ENCODE peak calls at places on chromosomes 1 and 21, in seven cellular contexts. One of them, this sample, is unnamed.

GRCh38 chr21:42696026-42696380 is 42.6 kb downstream of the PDE9A start:
- DNase-seq in mesendoderm: no peak
- DNase-seq in neuronal stem cell: no peak
- DNase-seq in IMR-90: no peak
- DNase-seq in mesenchymal stem cell: no peak
- DNase-seq in H1: no peak
- DNase-seq in trophoblast cell: no peak
- DNase-seq in this sample: no peak

GRCh38 chr1:113684153-113684541 is 75.1 kb downstream of the PHTF1 start:
- DNase-seq in mesendoderm: no peak
- DNase-seq in neuronal stem cell: no peak
- DNase-seq in IMR-90: peak
- DNase-seq in mesenchymal stem cell: peak
- DNase-seq in H1: no peak
- DNase-seq in trophoblast cell: no peak
- DNase-seq in this sample: no peak

GRCh38 chr1:220879509-220880366 is 495 bp downstream of the HLX start:
- DNase-seq in mesendoderm: peak
- DNase-seq in neuronal stem cell: no peak
- DNase-seq in IMR-90: peak
- DNase-seq in mesenchymal stem cell: peak
- DNase-seq in H1: peak
- DNase-seq in trophoblast cell: peak
- DNase-seq in this sample: peak

GRCh38 chr1:110084226-110085078 is 14.0 kb upstream of the ALX3 start:
- DNase-seq in mesendoderm: no peak
- DNase-seq in neuronal stem cell: no peak
- DNase-seq in IMR-90: peak
- DNase-seq in mesenchymal stem cell: peak
- DNase-seq in H1: peak
- DNase-seq in trophoblast cell: peak
- DNase-seq in this sample: no peak

GRCh38 chr21:36478941-36479340 is 981 bp downstream of the CLDN14 start:
- DNase-seq in mesendoderm: peak
- DNase-seq in neuronal stem cell: no peak
- DNase-seq in IMR-90: no peak
- DNase-seq in mesenchymal stem cell: no peak
- DNase-seq in H1: peak
- DNase-seq in trophoblast cell: peak
- DNase-seq in this sample: peak

GRCh38 chr1:166628259-166628658 is 211.0 kb upstream of the POGK start:
- DNase-seq in mesendoderm: no peak
- DNase-seq in neuronal stem cell: no peak
- DNase-seq in IMR-90: no peak
- DNase-seq in mesenchymal stem cell: no peak
- DNase-seq in H1: no peak
- DNase-seq in trophoblast cell: no peak
- DNase-seq in this sample: no peak

GRCh38 chr21:44353200-44353970 is at the start of gene TRPM2:
- DNase-seq in mesendoderm: no peak
- DNase-seq in neuronal stem cell: no peak
- DNase-seq in IMR-90: no peak
- DNase-seq in mesenchymal stem cell: no peak
- DNase-seq in H1: no peak
- DNase-seq in trophoblast cell: peak
- DNase-seq in this sample: no peak

GRCh38 chr1:175520186-175520585 is 223.2 kb downstream of the TNR start:
- DNase-seq in mesendoderm: no peak
- DNase-seq in neuronal stem cell: no peak
- DNase-seq in IMR-90: no peak
- DNase-seq in mesenchymal stem cell: no peak
- DNase-seq in H1: no peak
- DNase-seq in trophoblast cell: no peak
- DNase-seq in this sample: no peak

GRCh38 chr1:46413596-46413985 is 19.5 kb downstream of the FAAH start:
- DNase-seq in mesendoderm: peak
- DNase-seq in neuronal stem cell: no peak
- DNase-seq in IMR-90: no peak
- DNase-seq in mesenchymal stem cell: peak
- DNase-seq in H1: peak
- DNase-seq in trophoblast cell: no peak
- DNase-seq in this sample: peak

GRCh38 chr1:111334169-111334568 is 43.5 kb downstream of the CHIA start:
- DNase-seq in mesendoderm: peak
- DNase-seq in neuronal stem cell: no peak
- DNase-seq in IMR-90: peak
- DNase-seq in mesenchymal stem cell: peak
- DNase-seq in H1: no peak
- DNase-seq in trophoblast cell: peak
- DNase-seq in this sample: peak

GRCh38 chr1:109306832-109307362 is at the start of gene MYBPHL:
- DNase-seq in mesendoderm: no peak
- DNase-seq in neuronal stem cell: no peak
- DNase-seq in IMR-90: no peak
- DNase-seq in mesenchymal stem cell: no peak
- DNase-seq in H1: no peak
- DNase-seq in trophoblast cell: no peak
- DNase-seq in this sample: no peak

GRCh38 chr1:42431514-42431913 is 24.3 kb downstream of the ZMYND12 start:
- DNase-seq in mesendoderm: no peak
- DNase-seq in neuronal stem cell: no peak
- DNase-seq in IMR-90: no peak
- DNase-seq in mesenchymal stem cell: no peak
- DNase-seq in H1: no peak
- DNase-seq in trophoblast cell: no peak
- DNase-seq in this sample: no peak

GRCh38 chr1:203506821-203507220 is 12.9 kb downstream of the OPTC start:
- DNase-seq in mesendoderm: no peak
- DNase-seq in neuronal stem cell: no peak
- DNase-seq in IMR-90: no peak
- DNase-seq in mesenchymal stem cell: no peak
- DNase-seq in H1: no peak
- DNase-seq in trophoblast cell: no peak
- DNase-seq in this sample: no peak

GRCh38 chr21:29302340-29302991 is 3.7 kb downstream of the BACH1 start:
- DNase-seq in mesendoderm: no peak
- DNase-seq in neuronal stem cell: no peak
- DNase-seq in IMR-90: peak
- DNase-seq in mesenchymal stem cell: peak
- DNase-seq in H1: no peak
- DNase-seq in trophoblast cell: peak
- DNase-seq in this sample: no peak

GRCh38 chr1:151371744-151372410 is 628 bp downstream of the SELENBP1 start:
- DNase-seq in mesendoderm: no peak
- DNase-seq in neuronal stem cell: no peak
- DNase-seq in IMR-90: peak
- DNase-seq in mesenchymal stem cell: peak
- DNase-seq in H1: no peak
- DNase-seq in trophoblast cell: no peak
- DNase-seq in this sample: no peak

GRCh38 chr1:920506-920905 is 3.2 kb upstream of the SAMD11 start:
- DNase-seq in mesendoderm: no peak
- DNase-seq in neuronal stem cell: no peak
- DNase-seq in IMR-90: no peak
- DNase-seq in mesenchymal stem cell: no peak
- DNase-seq in H1: no peak
- DNase-seq in trophoblast cell: no peak
- DNase-seq in this sample: no peak

DNA sequence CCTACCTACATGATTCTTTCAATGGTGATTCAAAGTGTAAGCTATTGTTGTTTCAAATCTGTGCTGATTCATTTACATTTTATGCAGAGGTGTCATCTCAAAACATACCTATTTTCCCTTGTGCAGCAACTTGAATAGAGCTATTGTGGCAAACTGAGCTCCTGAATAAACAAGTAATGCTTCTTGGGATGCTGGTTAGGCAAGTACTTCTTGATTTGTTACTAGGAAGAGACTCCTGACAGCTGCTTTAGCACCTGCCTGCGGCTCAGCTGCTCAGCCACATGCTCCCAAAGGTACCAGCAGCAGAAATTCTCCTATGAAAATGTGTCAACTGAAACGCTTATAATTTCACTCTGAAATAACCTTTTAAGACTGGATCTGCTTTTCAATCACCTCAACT is 352.3 kb downstream of the RYR2 start:
- DNase-seq in mesendoderm: no peak
- DNase-seq in neuronal stem cell: no peak
- DNase-seq in IMR-90: no peak
- DNase-seq in mesenchymal stem cell: no peak
- DNase-seq in H1: no peak
- DNase-seq in trophoblast cell: peak
- DNase-seq in this sample: no peak
- H2BK5ac ChIP-seq in mesendoderm: no peak
- H2BK5ac ChIP-seq in neuronal stem cell: no peak
- H2BK5ac ChIP-seq in IMR-90: no peak
- H2BK5ac ChIP-seq in mesenchymal stem cell: no peak
- H2BK5ac ChIP-seq in H1: no peak
- H2BK5ac ChIP-seq in trophoblast cell: no peak
- H2BK5ac ChIP-seq in this sample: no peak

GRCh38 chr1:29381426-29381825 is 145.1 kb downstream of the PTPRU start:
- DNase-seq in mesendoderm: no peak
- DNase-seq in neuronal stem cell: no peak
- DNase-seq in IMR-90: no peak
- DNase-seq in mesenchymal stem cell: no peak
- DNase-seq in H1: no peak
- DNase-seq in trophoblast cell: no peak
- DNase-seq in this sample: no peak
- H2BK5ac ChIP-seq in mesendoderm: no peak
- H2BK5ac ChIP-seq in neuronal stem cell: no peak
- H2BK5ac ChIP-seq in IMR-90: no peak
- H2BK5ac ChIP-seq in mesenchymal stem cell: no peak
- H2BK5ac ChIP-seq in H1: no peak
- H2BK5ac ChIP-seq in trophoblast cell: no peak
- H2BK5ac ChIP-seq in this sample: no peak

GRCh38 chr1:45225598-45225997 is 19.2 kb upstream of the ZSWIM5 start:
- DNase-seq in mesendoderm: no peak
- DNase-seq in neuronal stem cell: no peak
- DNase-seq in IMR-90: no peak
- DNase-seq in mesenchymal stem cell: no peak
- DNase-seq in H1: no peak
- DNase-seq in trophoblast cell: no peak
- DNase-seq in this sample: no peak

GRCh38 chr1:45236136-45236535 is 29.7 kb upstream of the ZSWIM5 start:
- DNase-seq in mesendoderm: no peak
- DNase-seq in neuronal stem cell: no peak
- DNase-seq in IMR-90: no peak
- DNase-seq in mesenchymal stem cell: no peak
- DNase-seq in H1: no peak
- DNase-seq in trophoblast cell: no peak
- DNase-seq in this sample: no peak

DNA sequence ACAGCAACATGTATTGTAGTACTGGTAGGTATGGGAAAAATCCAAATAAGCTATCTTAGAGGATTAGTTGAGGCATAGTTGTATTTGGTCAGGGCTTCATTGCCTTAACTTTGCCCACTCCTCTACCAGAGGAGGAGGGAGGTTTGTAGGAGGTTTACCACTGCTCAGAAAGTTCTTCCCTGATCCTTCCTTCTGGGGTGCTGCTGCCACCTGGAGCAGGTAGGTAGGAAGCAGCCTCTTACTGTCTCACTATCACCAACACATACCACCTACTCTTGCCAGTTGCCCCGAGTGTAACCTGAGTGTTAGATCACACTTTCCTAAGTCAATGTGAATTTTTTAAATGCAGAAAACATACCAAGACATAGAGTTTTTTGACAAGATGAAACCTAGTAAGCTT is 24.1 kb upstream of the ZSWIM5 start:
- DNase-seq in mesendoderm: peak
- DNase-seq in neuronal stem cell: no peak
- DNase-seq in IMR-90: no peak
- DNase-seq in mesenchymal stem cell: no peak
- DNase-seq in H1: no peak
- DNase-seq in trophoblast cell: no peak
- DNase-seq in this sample: peak
- H2BK5ac ChIP-seq in mesendoderm: no peak
- H2BK5ac ChIP-seq in neuronal stem cell: no peak
- H2BK5ac ChIP-seq in IMR-90: no peak
- H2BK5ac ChIP-seq in mesenchymal stem cell: no peak
- H2BK5ac ChIP-seq in H1: no peak
- H2BK5ac ChIP-seq in trophoblast cell: no peak
- H2BK5ac ChIP-seq in this sample: no peak

DNA sequence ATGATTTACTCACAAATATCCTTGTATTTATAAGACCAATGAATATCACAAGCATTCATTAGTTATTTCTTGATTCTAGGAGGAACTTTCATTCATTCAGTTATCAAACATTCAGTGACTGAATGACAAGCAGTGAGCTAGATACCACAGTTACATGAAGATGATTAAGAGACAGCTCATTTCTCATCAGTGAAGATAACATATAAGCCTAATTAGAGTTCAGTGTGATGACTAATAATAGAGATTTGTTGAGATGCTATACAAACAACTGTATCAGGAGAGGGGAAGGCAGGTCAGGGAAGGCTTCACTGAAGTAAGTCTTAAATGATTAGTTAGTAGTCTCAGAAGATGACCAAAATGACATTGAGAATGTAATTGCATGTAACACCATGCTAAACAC is 14.6 kb upstream of the C1orf105 start:
- DNase-seq in mesendoderm: no peak
- DNase-seq in neuronal stem cell: no peak
- DNase-seq in IMR-90: no peak
- DNase-seq in mesenchymal stem cell: no peak
- DNase-seq in H1: no peak
- DNase-seq in trophoblast cell: no peak
- DNase-seq in this sample: no peak
- H2BK5ac ChIP-seq in mesendoderm: no peak
- H2BK5ac ChIP-seq in neuronal stem cell: no peak
- H2BK5ac ChIP-seq in IMR-90: no peak
- H2BK5ac ChIP-seq in mesenchymal stem cell: no peak
- H2BK5ac ChIP-seq in H1: no peak
- H2BK5ac ChIP-seq in trophoblast cell: no peak
- H2BK5ac ChIP-seq in this sample: no peak

DNA sequence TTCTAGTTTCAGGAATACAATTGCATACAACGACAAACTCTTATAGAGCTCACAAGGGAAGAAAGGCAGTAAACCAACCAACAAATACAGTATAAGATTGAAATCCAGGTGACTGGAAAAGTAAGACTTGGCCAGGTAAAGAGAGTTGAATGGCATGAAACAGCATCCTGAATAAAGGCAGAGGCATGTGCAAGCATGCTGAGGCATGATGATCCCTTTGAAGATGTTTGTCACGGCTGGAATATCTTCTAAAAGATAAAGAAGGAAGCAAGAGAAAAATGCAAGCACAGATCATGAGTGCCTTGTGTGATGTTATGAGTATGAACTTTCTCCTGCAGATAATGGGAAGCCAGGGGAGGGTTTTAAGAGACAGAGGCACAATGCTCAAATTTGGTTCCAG is 83.3 kb upstream of the SPATA6 start:
- DNase-seq in mesendoderm: no peak
- DNase-seq in neuronal stem cell: no peak
- DNase-seq in IMR-90: no peak
- DNase-seq in mesenchymal stem cell: no peak
- DNase-seq in H1: no peak
- DNase-seq in trophoblast cell: peak
- DNase-seq in this sample: no peak
- H2BK5ac ChIP-seq in mesendoderm: no peak
- H2BK5ac ChIP-seq in neuronal stem cell: no peak
- H2BK5ac ChIP-seq in IMR-90: no peak
- H2BK5ac ChIP-seq in mesenchymal stem cell: no peak
- H2BK5ac ChIP-seq in H1: no peak
- H2BK5ac ChIP-seq in trophoblast cell: no peak
- H2BK5ac ChIP-seq in this sample: no peak

This sample was measured in H9.